ENCODE peak calls at places on chromosomes 4 and X, in five cellular contexts. M is IMR-90, O is Peyer's patch, W is heart left ventricle, Z is tibial nerve. J is an unnamed sample.
A peak's percentile ranks its signal among the peaks of the same experiment; 100 is the strongest.

GRCh38 chr4:164467493-164467892 is 286.4 kb upstream of the SMIM31 start:
- DNase-seq in M (no peak), O (no peak), W (no peak), Z (no peak), J (no peak)

GRCh38 chr4:188534917-188535316 is 395.7 kb downstream of the TRIML1 start:
- DNase-seq in M (no peak), O (no peak), W (no peak), Z (no peak), J (no peak)

GRCh38 chr4:3286335-3287175 is 6.3 kb upstream of the RGS12 start:
- DNase-seq in M (no peak), O (peak; percentile 29), W (no peak), Z (no peak), J (no peak)

GRCh38 chr4:88320174-88320779 is 35.9 kb upstream of the PPM1K start:
- DNase-seq in M (no peak), O (no peak), W (no peak), Z (no peak), J (no peak)

GRCh38 chr4:159098482-159099127 is 4.3 kb upstream of the RAPGEF2 start:
- DNase-seq in M (no peak), O (no peak), W (no peak), Z (no peak), J (no peak)

GRCh38 chr4:128837198-128837597 is 27.7 kb downstream of the JADE1 start:
- DNase-seq in M (no peak), O (no peak), W (no peak), Z (no peak), J (no peak)

GRCh38 chrX:9746148-9746880 is 19.3 kb downstream of the GPR143 start:
- DNase-seq in M (peak; percentile 43), O (no peak), W (no peak), Z (no peak), J (no peak)

GRCh38 chr4:127776620-127777019 is 5.5 kb upstream of the HSPA4L start:
- DNase-seq in M (no peak), O (no peak), W (no peak), Z (no peak), J (no peak)

GRCh38 chr4:11889099-11889498 is 460.4 kb upstream of the HS3ST1 start:
- DNase-seq in M (no peak), O (no peak), W (no peak), Z (no peak), J (no peak)

GRCh38 chrX:147911192-147912022 is at the start of gene FMR1:
- DNase-seq in M (peak; percentile 86), O (peak; percentile 98), W (peak; percentile 93), Z (peak; percentile 92), J (peak; percentile 91)

GRCh38 chrX:40062525-40063193 is 35.1 kb downstream of the BCOR start:
- DNase-seq in M (no peak), O (no peak), W (no peak), Z (no peak), J (no peak)

GRCh38 chr4:182533948-182534347 is 290.7 kb downstream of the TENM3 start:
- DNase-seq in M (peak; percentile 74), O (no peak), W (no peak), Z (no peak), J (no peak)

GRCh38 chr4:2412534-2412884 is 5.9 kb downstream of the ZFYVE28 start:
- DNase-seq in M (no peak), O (peak; percentile 89), W (no peak), Z (no peak), J (no peak)

GRCh38 chr4:134665429-134665828 is 463.8 kb upstream of the PABPC4L start:
- DNase-seq in M (no peak), O (no peak), W (no peak), Z (no peak), J (no peak)

GRCh38 chrX:2691543-2692220 is 587 bp downstream of the CD99 start:
- DNase-seq in M (peak; percentile 31), O (peak; percentile 66), W (peak; percentile 75), Z (peak; percentile 51), J (no peak)

GRCh38 chr4:1172228-1172851 is at the start of gene SPON2:
- DNase-seq in M (peak; percentile 27), O (no peak), W (no peak), Z (no peak), J (no peak)

GRCh38 chrX:74242484-74243138 is 61.4 kb upstream of the ZCCHC13 start:
- DNase-seq in M (peak; percentile 11), O (no peak), W (no peak), Z (no peak), J (peak; percentile 20)

GRCh38 chrX:134373736-134374135 is 86.2 kb upstream of the HPRT1 start:
- DNase-seq in M (no peak), O (no peak), W (no peak), Z (no peak), J (no peak)

GRCh38 chrX:134374294-134374693 is 85.7 kb upstream of the HPRT1 start:
- DNase-seq in M (no peak), O (no peak), W (no peak), Z (no peak), J (no peak)

GRCh38 chrX:134375691-134376090 is 84.3 kb upstream of the HPRT1 start:
- DNase-seq in M (no peak), O (no peak), W (no peak), Z (no peak), J (no peak)

GRCh38 chrX:134377537-134377936 is 82.4 kb upstream of the HPRT1 start:
- DNase-seq in M (peak; percentile 52), O (peak; percentile 53), W (no peak), Z (no peak), J (peak; percentile 6)

GRCh38 chrX:134374910-134375309 is 85.1 kb upstream of the HPRT1 start:
- DNase-seq in M (no peak), O (no peak), W (no peak), Z (no peak), J (no peak)
- TF ChIP-seq POLR2A in M (no peak), O (no peak), W (no peak), Z (no peak), J (no peak)

GRCh38 chr4:8852118-8852704 is 19.4 kb downstream of the HMX1 start:
- DNase-seq in M (no peak), O (no peak), W (no peak), Z (no peak), J (no peak)
- H3K27me3 ChIP-seq in M (peaks cover 25% of the 10 kb centered on the region), O (no peaks in the 10 kb centered on the region), W (peaks cover 86% of the 10 kb centered on the region), Z (no peaks in the 10 kb centered on the region), J (peaks cover 29% of the 10 kb centered on the region)

GRCh38 chr4:95546866-95547707 is 1.7 kb downstream of the UNC5C start:
- DNase-seq in M (no peak), O (no peak), W (no peak), Z (no peak), J (no peak)

GRCh38 chr4:95549246-95550138 is 719 bp upstream of the UNC5C start:
- DNase-seq in M (peak; percentile 19), O (peak; percentile 62), W (peak; percentile 62), Z (peak; percentile 25), J (peak; percentile 11)

GRCh38 chr4:95550566-95550965 is 1.8 kb upstream of the UNC5C start:
- DNase-seq in M (no peak), O (no peak), W (no peak), Z (no peak), J (no peak)

GRCh38 chr4:95547708-95548471 is 883 bp downstream of the UNC5C start:
- DNase-seq in M (no peak), O (peak; percentile 49), W (no peak), Z (no peak), J (peak; percentile 10)

DNA sequence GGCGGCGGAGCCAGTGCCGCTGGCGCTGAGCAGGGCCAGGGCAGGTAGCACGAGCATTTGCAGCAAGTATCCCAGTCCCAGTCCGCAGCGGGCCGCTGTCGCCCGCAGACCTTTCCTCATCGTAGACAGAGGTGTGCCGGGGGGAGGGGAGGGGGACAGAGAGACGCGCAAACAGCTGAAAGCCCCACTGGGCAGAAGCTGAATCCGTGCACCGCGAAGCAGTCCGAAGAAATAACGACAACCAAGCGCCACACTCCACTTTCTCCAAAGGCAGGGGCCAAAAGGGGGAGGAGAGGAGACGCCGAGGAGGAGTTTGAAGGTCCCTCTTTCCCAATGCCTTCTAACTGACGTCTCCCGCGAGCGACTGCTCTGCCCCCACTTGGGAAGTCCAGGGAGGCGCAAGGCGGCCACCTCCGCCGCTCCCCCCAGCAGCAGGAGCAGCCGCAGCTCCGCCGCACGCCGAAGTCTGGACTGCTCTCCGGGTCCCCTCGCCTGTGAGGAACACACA is at the start of gene UNC5C:
- DNase-seq in M (no peak), O (peak; percentile 72), W (peak; percentile 83), Z (peak; percentile 59), J (peak; percentile 17)
- TF ChIP-seq POLR2A in M (no peak), O (peak; percentile 30), W (no peak), Z (peak; percentile 23), J (no peak)

DNA sequence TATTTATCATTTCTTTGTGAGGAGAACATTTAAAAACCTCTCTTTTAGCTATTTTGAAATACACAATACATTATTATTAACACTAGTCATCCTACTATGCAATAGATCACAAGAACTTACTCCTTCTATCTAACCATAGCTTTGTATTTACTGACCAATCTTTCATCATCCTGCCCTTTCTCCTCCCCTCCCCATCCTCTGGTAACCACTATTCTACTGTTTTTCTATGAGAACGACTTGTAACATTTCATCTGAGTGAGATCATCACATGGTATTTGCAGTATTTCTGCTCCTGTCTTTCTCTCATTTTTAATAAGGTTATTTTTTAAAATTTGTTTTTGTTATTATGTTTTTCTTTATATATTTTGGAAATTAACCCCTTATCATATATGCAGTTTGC is 331.8 kb downstream of the TEX13C start:
- DNase-seq in M (no peak), O (no peak), W (no peak), Z (no peak), J (no peak)
- H3K27me3 ChIP-seq in M (no peaks in the 10 kb centered on the region), O (no peaks in the 10 kb centered on the region), W (no peaks in the 10 kb centered on the region), Z (no peaks in the 10 kb centered on the region), J (no peaks in the 10 kb centered on the region)

DNA sequence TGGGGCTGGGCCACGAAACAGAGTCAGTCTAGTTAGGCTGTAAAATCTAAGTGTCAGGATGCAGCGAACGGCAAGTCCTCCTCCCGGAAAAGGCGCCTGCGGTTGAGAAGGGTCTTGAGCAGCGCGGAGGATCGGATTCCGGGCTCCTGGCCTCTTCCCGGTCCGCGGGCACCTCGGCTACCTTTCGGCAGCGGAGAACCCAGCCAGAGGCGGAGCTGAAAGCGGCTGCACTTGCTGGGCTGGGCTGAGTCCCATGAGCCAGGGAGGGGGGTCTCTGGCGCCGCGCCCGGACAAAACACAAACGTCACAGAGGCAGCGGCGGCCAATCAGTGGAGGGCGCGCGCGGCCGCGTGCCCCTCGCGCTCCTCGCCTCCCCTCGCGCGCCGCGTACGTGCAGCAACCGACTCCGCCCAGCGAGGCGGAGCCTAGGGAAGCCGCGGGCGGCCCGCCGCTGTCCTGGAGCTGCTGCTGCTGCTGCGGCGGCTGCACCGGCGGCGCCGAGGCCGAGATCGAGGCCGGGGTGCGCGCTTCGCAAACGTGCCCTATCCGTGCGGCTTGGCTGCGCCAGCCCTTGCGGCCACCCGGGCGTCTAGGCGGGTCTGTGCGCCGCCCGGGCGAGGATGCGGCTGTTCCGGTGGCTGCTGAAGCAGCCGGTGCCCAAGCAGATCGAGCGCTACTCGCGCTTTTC is at the start of gene PDK3:
- DNase-seq in M (peak; percentile 77), O (peak; percentile 95), W (peak; percentile 89), Z (peak; percentile 82), J (peak; percentile 78)
- TF ChIP-seq POLR2A in M (no peak), O (peak; percentile 50), W (no peak), Z (peak; percentile 78), J (peak; percentile 92)

J was measured in prostate gland.